ENCODE peak calls at places on chromosome 22, in four cellular contexts. L, J, G and V are unnamed samples.

GRCh38 chr22:29712119-29712518 is 7.7 kb upstream of the CABP7 start:
- DNase-seq in L (no peak), G (no peak), J (no peak), V (no peak)

GRCh38 chr22:25172153-25172552 is 27.5 kb upstream of the CRYBB3 start:
- DNase-seq in J (no peak), L (no peak), G (no peak), V (no peak)

GRCh38 chr22:20981787-20982562 is at the start of gene LZTR1:
- DNase-seq in L (peak; percentile 91), G (peak; percentile 86), J (peak; percentile 78), V (no peak)

GRCh38 chr22:31346255-31346732 is at the start of gene PATZ1:
- DNase-seq in L (peak; percentile 84), G (no peak), J (peak; percentile 80), V (no peak)

GRCh38 chr22:27835446-27835845 is 33.9 kb upstream of the MN1 start:
- DNase-seq in L (no peak), J (no peak), G (no peak), V (no peak)

GRCh38 chr22:30556388-30556787 is 9.8 kb upstream of the SEC14L6 start:
- DNase-seq in J (no peak), G (no peak), L (no peak), V (no peak)

GRCh38 chr22:24471570-24471969 is 23.6 kb upstream of the UPB1 start:
- DNase-seq in G (peak; percentile 17), J (no peak), L (peak; percentile 76), V (no peak)

GRCh38 chr22:31162015-31162765 is 2.2 kb downstream of the RNF185 start:
- DNase-seq in J (no peak), G (no peak), L (no peak), V (no peak)

GRCh38 chr22:44702479-44703219 is 645 bp downstream of the PRR5 start:
- DNase-seq in J (no peak), L (no peak), G (peak; percentile 75), V (no peak)

GRCh38 chr22:32030508-32031247 is 12.4 kb upstream of the SLC5A1 start:
- DNase-seq in G (no peak), L (no peak), J (no peak), V (no peak)

GRCh38 chr22:22692707-22693530 is 48.5 kb downstream of the GGTLC2 start:
- DNase-seq in L (no peak), G (peak; percentile 94), J (peak; percentile 73), V (no peak)

GRCh38 chr22:36351921-36352774 is 35.6 kb downstream of the MYH9 start:
- DNase-seq in G (no peak), L (no peak), J (no peak), V (no peak)

GRCh38 chr22:36352775-36353507 is 34.8 kb downstream of the MYH9 start:
- DNase-seq in J (no peak), G (no peak), L (peak; percentile 91), V (no peak)

GRCh38 chr22:36349726-36350125 is 38.0 kb downstream of the MYH9 start:
- DNase-seq in G (no peak), J (no peak), L (no peak), V (no peak)

GRCh38 chr22:36348760-36349159 is 39.0 kb downstream of the MYH9 start:
- DNase-seq in L (no peak), J (no peak), G (no peak), V (no peak)

GRCh38 chr22:36350751-36351594 is 36.8 kb downstream of the MYH9 start:
- DNase-seq in G (no peak), J (no peak), L (no peak), V (no peak)
- H3K4me3 ChIP-seq in G (no peak overlapping the region), J (no peak overlapping the region), L (no peak overlapping the region), V (no peak overlapping the region)

DNA sequence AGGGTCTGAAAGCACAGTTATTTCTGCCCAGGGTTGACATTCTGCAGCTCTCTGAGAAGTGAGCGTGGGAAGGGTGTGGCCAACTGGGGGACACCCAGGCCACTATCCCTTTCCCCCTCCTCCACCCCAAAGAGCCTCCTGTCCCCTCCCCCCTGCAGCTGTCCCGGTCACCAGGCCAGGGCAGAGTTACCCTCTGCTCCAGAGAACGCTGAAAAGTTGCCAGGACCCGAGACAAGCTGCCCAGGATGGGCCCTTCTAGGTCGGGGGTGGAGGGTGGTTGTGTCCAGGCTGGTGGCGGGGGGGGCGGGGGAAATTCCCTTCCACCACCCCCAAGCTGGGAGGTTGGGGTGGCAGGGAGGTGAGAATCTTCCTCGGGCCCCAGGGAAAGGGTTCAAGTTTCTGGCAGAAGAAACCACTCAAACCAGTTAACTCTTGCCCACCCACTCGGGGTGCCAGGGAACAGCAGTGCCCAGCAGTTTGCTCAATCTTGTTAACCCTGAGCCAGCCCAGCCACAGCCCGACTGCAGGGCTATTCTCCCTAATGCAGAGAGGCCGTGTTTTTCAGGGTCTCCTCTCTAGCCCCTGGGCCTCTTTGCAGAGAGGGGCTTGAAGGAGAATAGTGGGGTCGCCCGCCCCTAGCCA is 615 bp downstream of the LGALS1 start:
- DNase-seq in G (peak; percentile 53), L (peak; percentile 66), J (no peak), V (no peak)
- H3K27ac ChIP-seq in G (no peak overlapping the region), L (peak overlapping the region; percentile 77), J (peak overlapping the region; percentile 95), V (no peak overlapping the region)

DNA sequence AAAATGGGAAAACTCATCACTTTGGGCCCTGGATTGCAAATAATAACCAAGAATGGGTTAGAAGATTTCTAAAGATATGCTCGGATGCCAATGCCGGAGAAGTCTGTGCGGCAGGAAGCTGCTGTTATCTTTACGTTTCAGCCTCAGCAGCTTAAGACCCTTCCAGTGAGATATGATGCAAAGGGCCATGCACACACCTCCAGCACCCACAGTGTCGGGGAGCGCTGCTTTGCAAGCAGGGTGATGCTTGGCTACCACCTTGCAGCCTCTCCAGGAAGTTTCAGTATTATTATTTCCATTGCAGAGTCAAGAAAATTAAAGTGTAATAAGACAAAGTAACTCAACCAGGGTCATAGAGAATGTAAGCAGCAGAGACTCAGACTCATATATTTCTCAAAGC is 37.3 kb downstream of the LARGE1 start:
- DNase-seq in L (no peak), G (no peak), J (no peak), V (no peak)
- H3K4me1 ChIP-seq in L (no peaks in the 10 kb centered on the region), G (peaks cover 40% of the 10 kb centered on the region), J (peaks cover 10% of the 10 kb centered on the region), V (peaks cover 6% of the 10 kb centered on the region)

GRCh38 chr22:37661160-37661924 is 2.8 kb downstream of the PDXP start:
- DNase-seq in G (no peak), L (no peak), J (no peak), V (no peak)

GRCh38 chr22:37659066-37659896 is 758 bp downstream of the PDXP start:
- DNase-seq in J (no peak), L (no peak), G (no peak), V (no peak)

GRCh38 chr22:37659897-37660708 is 1.6 kb downstream of the PDXP start:
- DNase-seq in L (no peak), J (no peak), G (no peak), V (no peak)

GRCh38 chr22:37662039-37662438 is 3.5 kb downstream of the PDXP start:
- DNase-seq in L (no peak), G (no peak), J (no peak), V (no peak)

GRCh38 chr22:37660709-37661045 is 2.2 kb downstream of the PDXP start:
- DNase-seq in J (no peak), G (no peak), L (no peak), V (no peak)
- H3K4me3 ChIP-seq in J (no peak overlapping the region), G (no peak overlapping the region), L (no peak overlapping the region), V (no peak overlapping the region)

DNA sequence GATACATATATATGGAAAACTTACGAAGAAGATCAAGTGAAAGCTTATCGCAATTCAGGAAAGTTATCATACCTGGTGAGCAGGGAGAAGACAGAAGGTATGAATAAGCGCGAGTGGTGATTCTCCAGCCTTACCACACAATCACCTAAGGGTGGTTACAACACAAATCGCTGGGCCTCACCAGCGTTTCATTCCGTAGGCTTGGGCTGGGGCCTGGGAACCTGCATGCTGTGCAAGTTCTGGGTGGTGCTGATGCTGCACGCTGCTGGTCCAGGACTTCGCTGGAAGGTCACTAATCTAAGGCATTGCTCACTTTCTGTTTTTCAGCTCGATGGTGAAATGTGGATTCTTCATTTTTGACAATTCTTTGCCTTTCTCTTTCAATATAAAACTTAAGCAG is 76.6 kb upstream of the SLC25A18 start:
- DNase-seq in L (no peak), J (no peak), G (no peak), V (no peak)
- H3K27ac ChIP-seq in L (no peak overlapping the region), J (no peak overlapping the region), G (no peak overlapping the region), V (no peak overlapping the region)

GRCh38 chr22:19879996-19880785 is 25.5 kb upstream of the GNB1L start:
- DNase-seq in L (peak; percentile 41), J (no peak), G (peak; percentile 51), V (no peak)
- H3K4me1 ChIP-seq in L (no peaks in the 10 kb centered on the region), J (peaks cover 19% of the 10 kb centered on the region), G (peaks cover 11% of the 10 kb centered on the region), V (peaks cover 17% of the 10 kb centered on the region)

GRCh38 chr22:46481386-46481785 is 56.0 kb downstream of the CELSR1 start:
- DNase-seq in L (no peak), G (no peak), J (no peak), V (no peak)
- H3K4me3 ChIP-seq in L (no peak overlapping the region), G (no peak overlapping the region), J (no peak overlapping the region), V (no peak overlapping the region)

GRCh38 chr22:49142891-49143290 is 684.8 kb downstream of the BRD1 start:
- DNase-seq in G (no peak), J (no peak), L (no peak), V (no peak)

GRCh38 chr22:49142281-49142680 is 685.4 kb downstream of the BRD1 start:
- DNase-seq in J (no peak), G (no peak), L (no peak), V (no peak)

GRCh38 chr22:49141761-49142160 is 685.9 kb downstream of the BRD1 start:
- DNase-seq in G (no peak), J (no peak), L (no peak), V (no peak)

GRCh38 chr22:49146511-49146910 is 681.2 kb downstream of the BRD1 start:
- DNase-seq in L (no peak), G (no peak), J (no peak), V (no peak)

DNA sequence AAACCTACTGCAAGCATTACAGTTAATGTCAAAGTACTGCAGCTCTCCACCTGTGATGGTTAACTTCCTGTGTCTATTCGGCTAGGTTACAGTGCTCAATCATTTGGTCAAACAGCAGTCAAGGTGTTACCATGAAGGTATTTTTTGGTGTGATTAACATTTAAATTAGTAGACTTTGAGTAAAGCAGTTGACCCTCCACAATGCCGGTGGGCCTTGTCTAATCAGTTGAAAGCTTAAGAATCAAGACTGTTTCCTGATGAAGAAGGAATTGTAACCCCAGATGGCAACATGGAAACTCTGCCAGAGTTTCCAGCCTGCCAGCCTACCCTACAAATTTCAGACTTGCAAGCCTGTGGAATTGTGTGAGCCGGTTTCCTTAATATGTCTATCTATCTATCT is 683.9 kb downstream of the BRD1 start:
- DNase-seq in G (no peak), L (no peak), J (no peak), V (no peak)
- H3K27ac ChIP-seq in G (no peak overlapping the region), L (no peak overlapping the region), J (no peak overlapping the region), V (no peak overlapping the region)